ENCODE peak calls at places on chromosomes 6 and 20, in five cellular contexts. One of them, this sample, is unnamed.

GRCh38 chr6:14053776-14054175 is 63.8 kb upstream of the CD83 start:
- DNase-seq in activated gamma-delta T cell treated with anti-CD3 and anti-CD28 coated beads, Interleukin-2, amount 50 U/mL, for 16 hours: no peak
- DNase-seq in stomach: no peak
- DNase-seq in NCI-H524: no peak
- DNase-seq in Kasumi-1: no peak
- DNase-seq in this sample: no peak

GRCh38 chr6:89966250-89966588 is 72.0 kb downstream of the GJA10 start:
- DNase-seq in activated gamma-delta T cell treated with anti-CD3 and anti-CD28 coated beads, Interleukin-2, amount 50 U/mL, for 16 hours: no peak
- DNase-seq in stomach: no peak
- DNase-seq in NCI-H524: peak
- DNase-seq in Kasumi-1: no peak
- DNase-seq in this sample: no peak

GRCh38 chr6:45557454-45557853 is 179.7 kb upstream of the SUPT3H start:
- DNase-seq in activated gamma-delta T cell treated with anti-CD3 and anti-CD28 coated beads, Interleukin-2, amount 50 U/mL, for 16 hours: no peak
- DNase-seq in stomach: no peak
- DNase-seq in NCI-H524: no peak
- DNase-seq in Kasumi-1: no peak
- DNase-seq in this sample: no peak

GRCh38 chr6:158910484-158911075 is 89.4 kb downstream of the RSPH3 start:
- DNase-seq in activated gamma-delta T cell treated with anti-CD3 and anti-CD28 coated beads, Interleukin-2, amount 50 U/mL, for 16 hours: no peak
- DNase-seq in stomach: peak
- DNase-seq in NCI-H524: no peak
- DNase-seq in Kasumi-1: no peak
- DNase-seq in this sample: peak

GRCh38 chr6:42009844-42010184 is 40.5 kb upstream of the TAF8 start:
- DNase-seq in activated gamma-delta T cell treated with anti-CD3 and anti-CD28 coated beads, Interleukin-2, amount 50 U/mL, for 16 hours: no peak
- DNase-seq in stomach: no peak
- DNase-seq in NCI-H524: no peak
- DNase-seq in Kasumi-1: no peak
- DNase-seq in this sample: no peak

GRCh38 chr6:10297825-10298224 is 117.0 kb downstream of the TFAP2A start:
- DNase-seq in activated gamma-delta T cell treated with anti-CD3 and anti-CD28 coated beads, Interleukin-2, amount 50 U/mL, for 16 hours: no peak
- DNase-seq in stomach: no peak
- DNase-seq in NCI-H524: no peak
- DNase-seq in Kasumi-1: peak
- DNase-seq in this sample: no peak

GRCh38 chr20:37995856-37996625 is 37.2 kb downstream of the TTI1 start:
- DNase-seq in activated gamma-delta T cell treated with anti-CD3 and anti-CD28 coated beads, Interleukin-2, amount 50 U/mL, for 16 hours: no peak
- DNase-seq in stomach: no peak
- DNase-seq in NCI-H524: no peak
- DNase-seq in Kasumi-1: no peak
- DNase-seq in this sample: no peak

GRCh38 chr20:58542411-58543095 is 27.4 kb upstream of the APCDD1L start:
- DNase-seq in activated gamma-delta T cell treated with anti-CD3 and anti-CD28 coated beads, Interleukin-2, amount 50 U/mL, for 16 hours: no peak
- DNase-seq in stomach: peak
- DNase-seq in NCI-H524: no peak
- DNase-seq in Kasumi-1: no peak
- DNase-seq in this sample: no peak

GRCh38 chr20:14821251-14821650 is 483.8 kb upstream of the FLRT3 start:
- DNase-seq in activated gamma-delta T cell treated with anti-CD3 and anti-CD28 coated beads, Interleukin-2, amount 50 U/mL, for 16 hours: no peak
- DNase-seq in stomach: no peak
- DNase-seq in NCI-H524: no peak
- DNase-seq in Kasumi-1: no peak
- DNase-seq in this sample: no peak

GRCh38 chr6:7805828-7806227 is 79.9 kb downstream of the BMP6 start:
- DNase-seq in activated gamma-delta T cell treated with anti-CD3 and anti-CD28 coated beads, Interleukin-2, amount 50 U/mL, for 16 hours: no peak
- DNase-seq in stomach: no peak
- DNase-seq in NCI-H524: no peak
- DNase-seq in Kasumi-1: no peak
- DNase-seq in this sample: no peak

GRCh38 chr6:138044458-138044857 is 62.8 kb downstream of the PERP start:
- DNase-seq in activated gamma-delta T cell treated with anti-CD3 and anti-CD28 coated beads, Interleukin-2, amount 50 U/mL, for 16 hours: no peak
- DNase-seq in stomach: no peak
- DNase-seq in NCI-H524: no peak
- DNase-seq in Kasumi-1: no peak
- DNase-seq in this sample: no peak

GRCh38 chr20:23255658-23256385 is 94.8 kb upstream of the NXT1 start:
- DNase-seq in activated gamma-delta T cell treated with anti-CD3 and anti-CD28 coated beads, Interleukin-2, amount 50 U/mL, for 16 hours: no peak
- DNase-seq in stomach: no peak
- DNase-seq in NCI-H524: no peak
- DNase-seq in Kasumi-1: no peak
- DNase-seq in this sample: peak

GRCh38 chr20:53576195-53576580 is 17.5 kb downstream of the ZNF217 start:
- DNase-seq in activated gamma-delta T cell treated with anti-CD3 and anti-CD28 coated beads, Interleukin-2, amount 50 U/mL, for 16 hours: no peak
- DNase-seq in stomach: peak
- DNase-seq in NCI-H524: no peak
- DNase-seq in Kasumi-1: no peak
- DNase-seq in this sample: no peak

GRCh38 chr6:131858765-131859490 is 51.1 kb downstream of the ENPP1 start:
- DNase-seq in activated gamma-delta T cell treated with anti-CD3 and anti-CD28 coated beads, Interleukin-2, amount 50 U/mL, for 16 hours: no peak
- DNase-seq in stomach: no peak
- DNase-seq in NCI-H524: no peak
- DNase-seq in Kasumi-1: no peak
- DNase-seq in this sample: peak

GRCh38 chr6:145633981-145634627 is 101.2 kb downstream of the EPM2A start:
- DNase-seq in activated gamma-delta T cell treated with anti-CD3 and anti-CD28 coated beads, Interleukin-2, amount 50 U/mL, for 16 hours: peak
- DNase-seq in stomach: peak
- DNase-seq in NCI-H524: peak
- DNase-seq in Kasumi-1: peak
- DNase-seq in this sample: peak

GRCh38 chr6:130369821-130370220 is 4.0 kb downstream of the TMEM200A start:
- DNase-seq in activated gamma-delta T cell treated with anti-CD3 and anti-CD28 coated beads, Interleukin-2, amount 50 U/mL, for 16 hours: no peak
- DNase-seq in stomach: no peak
- DNase-seq in NCI-H524: no peak
- DNase-seq in Kasumi-1: no peak
- DNase-seq in this sample: no peak

GRCh38 chr6:125274935-125275334 is 26.8 kb downstream of the HDDC2 start:
- DNase-seq in activated gamma-delta T cell treated with anti-CD3 and anti-CD28 coated beads, Interleukin-2, amount 50 U/mL, for 16 hours: no peak
- DNase-seq in stomach: no peak
- DNase-seq in NCI-H524: no peak
- DNase-seq in Kasumi-1: no peak
- DNase-seq in this sample: no peak

GRCh38 chr6:129575378-129576118 is 134.4 kb downstream of the ARHGAP18 start:
- DNase-seq in activated gamma-delta T cell treated with anti-CD3 and anti-CD28 coated beads, Interleukin-2, amount 50 U/mL, for 16 hours: no peak
- DNase-seq in stomach: no peak
- DNase-seq in NCI-H524: peak
- DNase-seq in Kasumi-1: peak
- DNase-seq in this sample: peak

GRCh38 chr6:122048570-122048969 is 350.9 kb upstream of the HSF2 start:
- DNase-seq in activated gamma-delta T cell treated with anti-CD3 and anti-CD28 coated beads, Interleukin-2, amount 50 U/mL, for 16 hours: no peak
- DNase-seq in stomach: no peak
- DNase-seq in NCI-H524: no peak
- DNase-seq in Kasumi-1: no peak
- DNase-seq in this sample: no peak

GRCh38 chr6:41228616-41229015 is 467 bp downstream of the TREML4 start:
- DNase-seq in activated gamma-delta T cell treated with anti-CD3 and anti-CD28 coated beads, Interleukin-2, amount 50 U/mL, for 16 hours: no peak
- DNase-seq in stomach: no peak
- DNase-seq in NCI-H524: no peak
- DNase-seq in Kasumi-1: peak
- DNase-seq in this sample: no peak

GRCh38 chr6:24719125-24719931 is at the start of gene C6orf62:
- DNase-seq in activated gamma-delta T cell treated with anti-CD3 and anti-CD28 coated beads, Interleukin-2, amount 50 U/mL, for 16 hours: peak
- DNase-seq in stomach: peak
- DNase-seq in NCI-H524: peak
- DNase-seq in Kasumi-1: peak
- DNase-seq in this sample: no peak

GRCh38 chr20:47843886-47844567 is 58.7 kb upstream of the SULF2 start:
- DNase-seq in activated gamma-delta T cell treated with anti-CD3 and anti-CD28 coated beads, Interleukin-2, amount 50 U/mL, for 16 hours: no peak
- DNase-seq in stomach: no peak
- DNase-seq in NCI-H524: no peak
- DNase-seq in Kasumi-1: no peak
- DNase-seq in this sample: no peak

GRCh38 chr6:108609276-108609769 is 48.6 kb downstream of the FOXO3 start:
- DNase-seq in activated gamma-delta T cell treated with anti-CD3 and anti-CD28 coated beads, Interleukin-2, amount 50 U/mL, for 16 hours: no peak
- DNase-seq in stomach: no peak
- DNase-seq in NCI-H524: no peak
- DNase-seq in Kasumi-1: no peak
- DNase-seq in this sample: peak

GRCh38 chr6:17705428-17705777 is 1.3 kb downstream of the NUP153 start:
- DNase-seq in activated gamma-delta T cell treated with anti-CD3 and anti-CD28 coated beads, Interleukin-2, amount 50 U/mL, for 16 hours: no peak
- DNase-seq in stomach: peak
- DNase-seq in NCI-H524: no peak
- DNase-seq in Kasumi-1: peak
- DNase-seq in this sample: peak

GRCh38 chr6:167130712-167131684 is 8.1 kb downstream of the CCR6 start:
- DNase-seq in activated gamma-delta T cell treated with anti-CD3 and anti-CD28 coated beads, Interleukin-2, amount 50 U/mL, for 16 hours: no peak
- DNase-seq in stomach: no peak
- DNase-seq in NCI-H524: no peak
- DNase-seq in Kasumi-1: no peak
- DNase-seq in this sample: no peak

GRCh38 chr20:6048391-6048790 is 5.5 kb downstream of the LRRN4 start:
- DNase-seq in activated gamma-delta T cell treated with anti-CD3 and anti-CD28 coated beads, Interleukin-2, amount 50 U/mL, for 16 hours: no peak
- DNase-seq in stomach: no peak
- DNase-seq in NCI-H524: no peak
- DNase-seq in Kasumi-1: no peak
- DNase-seq in this sample: no peak

GRCh38 chr6:119348308-119349040 is 1.1 kb downstream of the MAN1A1 start:
- DNase-seq in activated gamma-delta T cell treated with anti-CD3 and anti-CD28 coated beads, Interleukin-2, amount 50 U/mL, for 16 hours: peak
- DNase-seq in stomach: peak
- DNase-seq in NCI-H524: peak
- DNase-seq in Kasumi-1: peak
- DNase-seq in this sample: peak

GRCh38 chr6:167676000-167676665 is 150.6 kb upstream of the AFDN start:
- DNase-seq in activated gamma-delta T cell treated with anti-CD3 and anti-CD28 coated beads, Interleukin-2, amount 50 U/mL, for 16 hours: no peak
- DNase-seq in stomach: peak
- DNase-seq in NCI-H524: no peak
- DNase-seq in Kasumi-1: no peak
- DNase-seq in this sample: no peak

GRCh38 chr20:32336918-32337347 is 21.2 kb upstream of the ASXL1 start:
- DNase-seq in activated gamma-delta T cell treated with anti-CD3 and anti-CD28 coated beads, Interleukin-2, amount 50 U/mL, for 16 hours: no peak
- DNase-seq in stomach: no peak
- DNase-seq in NCI-H524: peak
- DNase-seq in Kasumi-1: peak
- DNase-seq in this sample: peak

GRCh38 chr20:63895886-63896135 is 885 bp downstream of the DNAJC5 start:
- DNase-seq in activated gamma-delta T cell treated with anti-CD3 and anti-CD28 coated beads, Interleukin-2, amount 50 U/mL, for 16 hours: no peak
- DNase-seq in stomach: no peak
- DNase-seq in NCI-H524: no peak
- DNase-seq in Kasumi-1: peak
- DNase-seq in this sample: peak

GRCh38 chr6:33777716-33778474 is 11.0 kb downstream of the LEMD2 start:
- DNase-seq in activated gamma-delta T cell treated with anti-CD3 and anti-CD28 coated beads, Interleukin-2, amount 50 U/mL, for 16 hours: no peak
- DNase-seq in stomach: no peak
- DNase-seq in NCI-H524: no peak
- DNase-seq in Kasumi-1: no peak
- DNase-seq in this sample: no peak

GRCh38 chr6:159691133-159691962 is 1.7 kb downstream of the SOD2 start:
- DNase-seq in activated gamma-delta T cell treated with anti-CD3 and anti-CD28 coated beads, Interleukin-2, amount 50 U/mL, for 16 hours: no peak
- DNase-seq in stomach: no peak
- DNase-seq in NCI-H524: peak
- DNase-seq in Kasumi-1: peak
- DNase-seq in this sample: peak

GRCh38 chr6:108210557-108210956 is 44.7 kb downstream of the NR2E1 start:
- DNase-seq in activated gamma-delta T cell treated with anti-CD3 and anti-CD28 coated beads, Interleukin-2, amount 50 U/mL, for 16 hours: no peak
- DNase-seq in stomach: no peak
- DNase-seq in NCI-H524: no peak
- DNase-seq in Kasumi-1: no peak
- DNase-seq in this sample: no peak

GRCh38 chr6:87583822-87584221 is 6.0 kb downstream of the RARS2 start:
- DNase-seq in activated gamma-delta T cell treated with anti-CD3 and anti-CD28 coated beads, Interleukin-2, amount 50 U/mL, for 16 hours: no peak
- DNase-seq in stomach: no peak
- DNase-seq in NCI-H524: no peak
- DNase-seq in Kasumi-1: no peak
- DNase-seq in this sample: no peak

GRCh38 chr6:19691465-19692167 is 145.6 kb upstream of the ID4 start:
- DNase-seq in activated gamma-delta T cell treated with anti-CD3 and anti-CD28 coated beads, Interleukin-2, amount 50 U/mL, for 16 hours: no peak
- DNase-seq in stomach: no peak
- DNase-seq in NCI-H524: peak
- DNase-seq in Kasumi-1: no peak
- DNase-seq in this sample: no peak

GRCh38 chr6:165913676-165914570 is 250.9 kb upstream of the PDE10A start:
- DNase-seq in activated gamma-delta T cell treated with anti-CD3 and anti-CD28 coated beads, Interleukin-2, amount 50 U/mL, for 16 hours: no peak
- DNase-seq in stomach: no peak
- DNase-seq in NCI-H524: no peak
- DNase-seq in Kasumi-1: no peak
- DNase-seq in this sample: peak

GRCh38 chr20:17334866-17335412 is 108.1 kb downstream of the PCSK2 start:
- DNase-seq in activated gamma-delta T cell treated with anti-CD3 and anti-CD28 coated beads, Interleukin-2, amount 50 U/mL, for 16 hours: no peak
- DNase-seq in stomach: no peak
- DNase-seq in NCI-H524: no peak
- DNase-seq in Kasumi-1: no peak
- DNase-seq in this sample: no peak

GRCh38 chr6:136474241-136474640 is 76.0 kb downstream of the MAP7 start:
- DNase-seq in activated gamma-delta T cell treated with anti-CD3 and anti-CD28 coated beads, Interleukin-2, amount 50 U/mL, for 16 hours: no peak
- DNase-seq in stomach: no peak
- DNase-seq in NCI-H524: no peak
- DNase-seq in Kasumi-1: no peak
- DNase-seq in this sample: no peak

GRCh38 chr20:58719971-58720371 is 27.4 kb downstream of the NPEPL1 start:
- DNase-seq in activated gamma-delta T cell treated with anti-CD3 and anti-CD28 coated beads, Interleukin-2, amount 50 U/mL, for 16 hours: no peak
- DNase-seq in stomach: peak
- DNase-seq in NCI-H524: no peak
- DNase-seq in Kasumi-1: no peak
- DNase-seq in this sample: no peak